ENCODE peak calls at places on chromosomes 16 and 17, in five cellular contexts. P is GM23248, G is astrocyte, H is neural progenitor cell, R is keratinocyte. J is an unnamed sample. For H3K4me1 and H4K20me1, the result is how much of the 10 kb centered on the place peaks cover.

GRCh38 chr17:48352630-48353029 is 77.4 kb downstream of the SKAP1 start:
- DNase-seq in P (peak), G (peak), H (no peak), R (no peak), J (no peak)

GRCh38 chr16:86444274-86445060 is 65.9 kb upstream of the FOXF1 start:
- DNase-seq in P (no peak), G (no peak), H (no peak), R (no peak), J (no peak)

GRCh38 chr16:30434852-30435251 is 5.0 kb upstream of the DCTPP1 start:
- DNase-seq in P (no peak), G (no peak), H (no peak), R (no peak), J (no peak)

GRCh38 chr17:59963738-59964454 is 644 bp downstream of the RNFT1 start:
- DNase-seq in P (peak), G (peak), H (peak), R (no peak), J (peak)

GRCh38 chr17:12094336-12094735 is 73.7 kb downstream of the MAP2K4 start:
- DNase-seq in P (no peak), G (no peak), H (no peak), R (no peak), J (no peak)

GRCh38 chr17:17269926-17270773 is 10.9 kb downstream of the COPS3 start:
- DNase-seq in P (no peak), G (no peak), H (peak), R (no peak), J (no peak)

GRCh38 chr16:52573365-52574104 is 26.6 kb upstream of the TOX3 start:
- DNase-seq in P (no peak), G (no peak), H (no peak), R (no peak), J (no peak)

GRCh38 chr17:70040336-70040735 is 34.7 kb upstream of the KCNJ16 start:
- DNase-seq in P (peak), G (peak), H (no peak), R (no peak), J (peak)

GRCh38 chr17:51121620-51122472 is 1.2 kb upstream of the SPAG9 start:
- DNase-seq in P (peak), G (peak), H (peak), R (peak), J (peak)

GRCh38 chr16:75620326-75621169 is 2.5 kb downstream of the ADAT1 start:
- DNase-seq in P (no peak), G (no peak), H (no peak), R (no peak), J (no peak)

GRCh38 chr17:58661499-58661898 is 30.3 kb downstream of the TEX14 start:
- DNase-seq in P (no peak), G (no peak), H (no peak), R (no peak), J (no peak)

GRCh38 chr17:59830007-59830630 is 62.6 kb downstream of the TUBD1 start:
- DNase-seq in P (peak), G (peak), H (no peak), R (no peak), J (peak)

GRCh38 chr17:36534117-36534880 is at the start of gene MYO19:
- DNase-seq in P (peak), G (peak), H (peak), R (peak), J (peak)

GRCh38 chr16:20928774-20929411 is 28.3 kb downstream of the LYRM1 start:
- DNase-seq in P (peak), G (peak), H (no peak), R (no peak), J (peak)

GRCh38 chr17:27938864-27939263 is 45.7 kb upstream of the LYRM9 start:
- DNase-seq in P (no peak), G (no peak), H (no peak), R (no peak), J (no peak)

GRCh38 chr17:70314096-70314495 is 144.8 kb downstream of the KCNJ2 start:
- DNase-seq in P (peak), G (peak), H (no peak), R (no peak), J (peak)

GRCh38 chr17:61833536-61834203 is 29.7 kb downstream of the BRIP1 start:
- DNase-seq in P (peak), G (peak), H (no peak), R (peak), J (peak)

GRCh38 chr17:64635647-64636305 is 26.3 kb downstream of the SMURF2 start:
- DNase-seq in P (peak), G (peak), H (no peak), R (no peak), J (peak)

GRCh38 chr16:70576431-70577255 is 53.0 kb downstream of the SF3B3 start:
- DNase-seq in P (peak), G (peak), H (no peak), R (no peak), J (peak)

GRCh38 chr17:2120550-2121335 is 65.8 kb downstream of the HIC1 start:
- DNase-seq in P (peak), G (no peak), H (no peak), R (no peak), J (peak)

GRCh38 chr17:76208120-76208519 is 32.2 kb downstream of the RNF157 start:
- DNase-seq in P (no peak), G (no peak), H (no peak), R (no peak), J (no peak)

GRCh38 chr16:84795338-84796053 is 24.3 kb upstream of the CRISPLD2 start:
- DNase-seq in P (peak), G (peak), H (no peak), R (no peak), J (peak)

GRCh38 chr17:33106525-33107162 is 115.0 kb downstream of the SPACA3 start:
- DNase-seq in P (peak), G (peak), H (no peak), R (no peak), J (peak)

GRCh38 chr16:88928405-88929375 is 48.3 kb downstream of the CBFA2T3 start:
- DNase-seq in P (no peak), G (no peak), H (no peak), R (no peak), J (no peak)

GRCh38 chr17:41563607-41564006 is 8.3 kb downstream of the KRT9 start:
- DNase-seq in P (no peak), G (no peak), H (no peak), R (no peak), J (no peak)

GRCh38 chr16:11557811-11558210 is 28.9 kb downstream of the LITAF start:
- DNase-seq in P (no peak), G (no peak), H (no peak), R (no peak), J (no peak)

GRCh38 chr17:45123930-45124796 is 8.2 kb downstream of the PLCD3 start:
- DNase-seq in P (peak), G (peak), H (no peak), R (no peak), J (peak)

GRCh38 chr16:84044108-84044488 is 1.5 kb upstream of the SLC38A8 start:
- DNase-seq in P (peak), G (no peak), H (peak), R (no peak), J (peak)

GRCh38 chr16:56681939-56682702 is at the start of gene MT1X:
- DNase-seq in P (peak), G (peak), H (peak), R (peak), J (peak)

GRCh38 chr17:74742153-74742515 is 5.1 kb downstream of the RAB37 start:
- DNase-seq in P (no peak), G (no peak), H (no peak), R (no peak), J (no peak)

DNA sequence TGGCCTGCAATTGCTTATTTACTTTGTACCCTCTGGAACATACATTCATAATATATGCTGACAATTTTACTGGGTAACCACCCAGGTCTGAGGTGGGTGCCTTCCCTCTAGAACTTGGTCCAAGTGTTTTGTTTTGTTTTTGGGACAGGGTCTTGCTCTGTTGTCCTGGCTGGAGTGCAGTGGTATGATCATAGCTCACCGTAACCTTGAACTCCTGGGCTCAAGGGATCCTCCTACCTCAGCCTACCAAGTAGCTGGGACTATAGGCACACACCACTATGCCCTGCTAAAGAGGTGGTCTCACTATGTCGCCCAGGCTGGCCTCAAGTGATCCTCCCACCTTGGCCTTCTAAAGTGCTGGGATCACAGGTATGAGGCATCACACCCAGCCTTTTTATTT is 11.2 kb upstream of the CTCF start:
- DNase-seq in P (no peak), G (no peak), H (no peak), R (no peak), J (no peak)
- H3K4me1 ChIP-seq in P (under half), G (under half), H (under half), R (under half), J (under half)

DNA sequence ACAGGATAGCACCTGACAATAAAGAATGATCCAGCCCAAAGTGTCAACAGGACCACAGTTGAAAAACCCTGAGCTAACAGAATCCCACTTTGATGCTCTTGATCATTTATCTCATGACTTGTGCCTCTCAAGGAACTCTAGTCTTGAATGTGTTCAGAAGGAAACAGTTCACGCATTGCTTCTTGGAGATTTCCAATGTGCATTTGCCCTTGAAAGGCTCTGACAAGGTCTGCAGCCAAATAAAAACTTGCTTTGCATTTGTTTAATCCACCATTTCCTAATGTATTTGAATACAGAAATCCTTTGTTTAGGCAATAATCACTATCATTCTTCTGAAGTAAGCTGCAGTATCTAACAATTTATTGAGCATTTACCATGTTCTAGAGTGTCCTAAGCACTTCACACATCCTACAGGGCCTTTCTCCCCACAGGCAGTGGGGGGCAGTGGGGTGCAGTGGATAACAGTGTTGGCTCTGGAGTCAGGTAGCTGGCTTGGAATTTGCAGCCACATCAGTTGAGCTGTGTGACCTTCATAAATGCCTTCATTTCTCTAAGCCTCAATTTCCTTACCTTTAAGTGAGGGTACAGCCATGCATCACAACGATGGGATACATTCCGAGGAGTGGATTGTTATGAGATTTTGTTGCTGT is 239.7 kb downstream of the XYLT1 start:
- DNase-seq in P (no peak), G (no peak), H (no peak), R (no peak), J (no peak)
- H4K20me1 ChIP-seq in P (under half), G (half or more), H (under half), R (under half), J (under half)

GRCh38 chr17:79422236-79422635 is 188.6 kb downstream of the RBFOX3 start:
- DNase-seq in P (no peak), G (no peak), H (no peak), R (no peak), J (no peak)
- H3K4me1 ChIP-seq in P (under half), G (under half), H (under half), R (under half), J (under half)

DNA sequence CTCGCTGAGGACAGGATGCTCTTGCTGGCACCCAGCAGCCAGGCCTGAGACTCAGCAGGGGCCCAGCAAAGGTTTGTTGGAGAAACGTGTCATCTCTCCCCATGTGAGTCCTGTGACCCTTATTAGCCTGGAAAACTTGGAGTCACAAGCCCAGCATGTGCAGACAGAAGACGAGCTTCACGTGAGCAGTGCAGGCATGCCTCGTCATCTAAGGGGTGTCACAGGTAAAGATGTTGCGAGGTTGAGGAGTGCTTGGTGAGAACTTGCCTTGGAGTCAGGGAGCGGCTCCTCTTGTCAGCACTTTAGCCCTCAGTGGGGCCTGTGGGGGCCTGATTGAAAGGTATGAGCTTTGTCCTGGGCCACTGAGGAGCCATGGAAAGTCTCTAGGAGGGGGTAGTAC is 2.1 kb upstream of the CTRL start:
- DNase-seq in P (no peak), G (no peak), H (no peak), R (no peak), J (no peak)
- H4K20me1 ChIP-seq in P (under half), G (under half), H (under half), R (under half), J (under half)

GRCh38 chr17:77395609-77396008 is 254.8 kb downstream of the SEC14L1 start:
- DNase-seq in P (no peak), G (no peak), H (no peak), R (no peak), J (no peak)

GRCh38 chr17:77393274-77393600 is 252.5 kb downstream of the SEC14L1 start:
- DNase-seq in P (peak), G (no peak), H (no peak), R (no peak), J (no peak)

GRCh38 chr17:77393867-77394539 is 253.2 kb downstream of the SEC14L1 start:
- DNase-seq in P (no peak), G (no peak), H (no peak), R (no peak), J (no peak)

GRCh38 chr17:77396610-77397009 is 255.8 kb downstream of the SEC14L1 start:
- DNase-seq in P (peak), G (no peak), H (no peak), R (no peak), J (no peak)

DNA sequence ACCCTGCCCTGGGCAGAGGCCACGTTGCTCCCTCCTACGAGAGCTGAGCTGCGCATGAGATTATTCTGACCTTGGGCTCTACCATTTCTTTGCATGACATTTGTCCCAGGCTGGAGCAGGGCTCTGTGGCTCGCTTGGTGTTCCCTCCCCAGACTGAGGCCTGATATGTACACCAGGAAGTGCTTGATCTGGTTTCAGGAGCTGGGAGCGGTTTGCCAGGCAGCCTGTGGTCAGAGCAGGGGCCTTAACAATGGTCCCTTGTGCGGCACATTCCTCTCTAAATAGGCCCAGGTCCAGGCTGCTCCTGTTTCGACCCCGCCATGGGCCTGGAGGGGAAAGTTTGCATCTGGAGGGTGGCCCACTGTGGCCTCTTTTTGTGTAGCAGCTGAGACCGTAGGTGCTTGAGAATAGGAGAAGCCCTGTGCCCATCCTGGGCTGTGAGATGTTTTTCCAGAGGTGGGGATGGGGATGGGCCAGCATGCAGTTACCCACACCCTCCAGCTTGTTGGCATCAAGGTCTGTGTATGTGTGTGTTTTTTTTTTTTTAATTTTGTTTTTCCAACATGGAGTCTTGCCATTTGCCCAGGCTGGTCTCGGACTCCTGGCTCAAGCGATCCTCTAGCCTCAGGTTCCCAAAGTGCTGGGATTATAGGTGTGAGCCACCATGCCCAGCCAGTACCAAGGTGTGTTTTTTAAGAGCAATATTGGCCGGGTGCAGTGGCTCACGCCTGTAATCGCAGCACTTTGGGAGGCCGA is 253.9 kb downstream of the SEC14L1 start:
- DNase-seq in P (no peak), G (peak), H (peak), R (no peak), J (peak)
- H3K4me1 ChIP-seq in P (half or more), G (under half), H (half or more), R (under half), J (under half)

GRCh38 chr17:67841992-67842391 is 16.7 kb downstream of the BPTF start:
- DNase-seq in P (peak), G (no peak), H (no peak), R (no peak), J (no peak)

GRCh38 chr17:67845374-67845773 is 20.1 kb downstream of the BPTF start:
- DNase-seq in P (no peak), G (no peak), H (no peak), R (no peak), J (no peak)

GRCh38 chr17:67837965-67838364 is 12.7 kb downstream of the BPTF start:
- DNase-seq in P (no peak), G (no peak), H (no peak), R (no peak), J (no peak)

GRCh38 chr17:67842648-67843047 is 17.3 kb downstream of the BPTF start:
- DNase-seq in P (no peak), G (no peak), H (no peak), R (no peak), J (no peak)
- H4K20me1 ChIP-seq in P (under half), G (half or more), H (half or more), R (under half), J (under half)

GRCh38 chr16:23240994-23241393 is 58.4 kb downstream of the SCNN1G start:
- DNase-seq in P (no peak), G (no peak), H (no peak), R (no peak), J (no peak)

GRCh38 chr16:23248261-23249194 is 53.6 kb upstream of the SCNN1B start:
- DNase-seq in P (no peak), G (peak), H (no peak), R (no peak), J (no peak)

GRCh38 chr16:23244122-23244521 is 58.0 kb upstream of the SCNN1B start:
- DNase-seq in P (no peak), G (no peak), H (no peak), R (no peak), J (no peak)

GRCh38 chr16:23249830-23250229 is 52.3 kb upstream of the SCNN1B start:
- DNase-seq in P (no peak), G (no peak), H (no peak), R (no peak), J (no peak)

GRCh38 chr16:23245268-23245667 is 56.8 kb upstream of the SCNN1B start:
- DNase-seq in P (no peak), G (no peak), H (no peak), R (no peak), J (no peak)
- H3K4me1 ChIP-seq in P (under half), G (under half), H (under half), R (under half), J (under half)

GRCh38 chr17:73541561-73541981 is 102.7 kb downstream of the SDK2 start:
- DNase-seq in P (no peak), G (no peak), H (no peak), R (peak), J (no peak)
- H4K20me1 ChIP-seq in P (under half), G (under half), H (half or more), R (under half), J (under half)

DNA sequence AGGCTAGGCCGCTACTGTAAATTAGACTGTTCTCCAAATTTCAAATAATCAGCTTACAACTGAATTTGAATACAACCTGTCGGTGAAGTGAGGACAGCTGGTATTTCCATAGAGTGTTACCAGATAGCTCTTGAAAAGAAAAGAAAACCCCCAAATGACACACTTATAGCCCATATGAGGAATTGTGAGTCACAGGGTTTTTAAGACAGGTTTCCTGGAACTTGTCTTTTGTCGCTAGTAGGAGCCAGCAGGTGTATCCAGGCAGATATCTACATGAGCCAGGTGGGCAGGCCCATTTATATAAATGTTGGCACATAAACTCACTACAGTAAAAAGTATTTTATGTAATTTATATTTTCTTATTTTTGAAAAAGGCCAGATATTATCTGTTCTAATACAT is 24.0 kb downstream of the TNRC6A start:
- DNase-seq in P (no peak), G (no peak), H (no peak), R (no peak), J (no peak)
- H3K4me1 ChIP-seq in P (under half), G (under half), H (under half), R (under half), J (under half)

J was measured in fibroblast of lung.